ENCODE peak calls at places on chromosome 15, in six cellular contexts. L is spleen, T is suprapubic skin, F is sigmoid colon, O is stomach, D is HCT116. W is an unnamed sample.
A peak's percentile ranks its signal among the peaks of the same experiment; 100 is the strongest.

GRCh38 chr15:58248504-58248842 is 110.3 kb downstream of the AQP9 start:
- DNase-seq in D (no peak), F (peak; percentile 75), L (peak; percentile 81), O (no peak), T (no peak), W (no peak)

GRCh38 chr15:83733206-83733605 is 79.3 kb downstream of the ADAMTSL3 start:
- DNase-seq in L (no peak), D (peak; percentile 32), O (no peak), T (no peak), F (no peak), W (no peak)

GRCh38 chr15:98896002-98896721 is 111.4 kb downstream of the PGPEP1L start:
- DNase-seq in O (no peak), F (no peak), T (no peak), L (no peak), D (no peak), W (no peak)

GRCh38 chr15:61275451-61275850 is 46.3 kb upstream of the RORA start:
- DNase-seq in T (no peak), F (no peak), O (no peak), L (no peak), D (no peak), W (no peak)

GRCh38 chr15:39555885-39556284 is 25.0 kb upstream of the THBS1 start:
- DNase-seq in O (no peak), D (no peak), L (no peak), T (no peak), F (no peak), W (no peak)

GRCh38 chr15:68552773-68553172 is 26.0 kb upstream of the CORO2B start:
- DNase-seq in D (no peak), L (peak; percentile 54), F (no peak), O (no peak), T (no peak), W (no peak)

GRCh38 chr15:60006203-60006782 is 2.2 kb downstream of the FOXB1 start:
- DNase-seq in D (no peak), L (peak; percentile 84), O (no peak), F (no peak), T (no peak), W (no peak)

GRCh38 chr15:25437751-25438600 is 848 bp downstream of the UBE3A start:
- DNase-seq in T (peak; percentile 72), D (peak; percentile 3), L (peak; percentile 93), F (peak; percentile 74), O (peak; percentile 45), W (peak; percentile 32)

GRCh38 chr15:64792282-64792681 is 16.9 kb upstream of the RBPMS2 start:
- DNase-seq in O (no peak), T (no peak), F (no peak), D (no peak), L (no peak), W (no peak)

GRCh38 chr15:63835211-63835568 is 1.4 kb upstream of the HERC1 start:
- DNase-seq in O (no peak), D (no peak), F (no peak), L (no peak), T (no peak), W (no peak)

GRCh38 chr15:47587938-47588817 is 129.1 kb upstream of the SEMA6D start:
- DNase-seq in F (no peak), D (no peak), T (no peak), O (no peak), L (no peak), W (no peak)

GRCh38 chr15:69160976-69161877 is 792 bp downstream of the GLCE start:
- DNase-seq in L (peak; percentile 83), O (peak; percentile 29), D (peak; percentile 16), T (peak; percentile 79), F (peak; percentile 69), W (peak; percentile 21)

GRCh38 chr15:40256642-40257235 is 17.9 kb downstream of the PAK6 start:
- DNase-seq in T (no peak), L (no peak), D (no peak), F (no peak), O (no peak), W (no peak)

GRCh38 chr15:78477295-78477694 is 30.1 kb upstream of the HYKK start:
- DNase-seq in O (no peak), F (no peak), L (no peak), T (no peak), D (no peak), W (no peak)

GRCh38 chr15:73190189-73190601 is 137.9 kb downstream of the NEO1 start:
- DNase-seq in L (no peak), O (no peak), D (no peak), T (no peak), F (no peak), W (no peak)

GRCh38 chr15:90572893-90573292 is 43.2 kb downstream of the CRTC3 start:
- DNase-seq in L (no peak), D (no peak), T (no peak), O (no peak), F (no peak), W (no peak)
- TF ChIP-seq POLR2A in L (no peak), D (no peak), T (no peak), O (no peak), F (no peak), W (no peak)

DNA sequence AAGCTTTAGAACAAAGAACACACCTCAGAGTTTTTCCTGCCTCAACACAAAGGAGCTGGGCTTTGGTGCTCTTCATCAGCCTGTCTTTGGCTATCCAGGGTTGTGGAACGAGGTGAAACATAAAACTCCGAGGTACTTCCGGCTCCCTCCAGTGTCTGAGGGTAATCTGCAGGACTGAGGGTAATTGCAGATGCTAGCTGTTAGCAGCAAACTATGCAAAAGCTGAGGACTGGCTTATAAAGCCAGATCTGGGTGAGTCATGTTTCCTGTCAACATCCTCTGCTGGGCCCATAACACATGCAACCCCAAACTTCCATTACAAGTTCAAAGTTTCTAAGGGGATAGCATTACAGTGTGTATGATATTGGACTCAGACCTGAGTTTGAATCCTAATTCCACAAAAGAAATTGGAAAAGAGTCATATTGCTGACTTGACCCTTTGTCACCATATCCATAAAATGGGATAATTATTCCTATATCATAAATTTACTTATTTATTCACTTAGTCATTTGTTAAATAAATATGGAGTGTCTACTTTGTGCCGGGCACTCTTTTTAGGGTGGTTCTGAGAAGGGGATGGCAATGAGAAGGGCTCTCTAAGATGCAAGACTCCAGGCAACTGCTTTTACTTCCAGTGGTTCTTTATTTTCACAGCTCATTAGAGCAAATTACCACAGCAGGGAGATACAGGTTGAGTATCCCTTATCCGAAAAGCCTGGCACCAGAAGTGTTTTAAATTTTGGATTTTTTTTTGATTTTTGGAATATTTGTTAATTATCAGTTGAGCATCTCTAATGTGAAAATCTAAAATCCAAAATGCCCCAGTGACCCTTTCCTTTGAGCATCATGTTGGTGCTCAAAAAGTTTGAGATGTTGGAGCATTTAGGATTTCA is 9.5 kb upstream of the TRIM69 start:
- DNase-seq in T (no peak), L (no peak), O (peak; percentile 49), F (peak; percentile 73), D (peak; percentile 52), W (no peak)
- TF ChIP-seq POLR2AphosphoS5 in T (peak; percentile 56), L (peak; percentile 99), O (peak; percentile 15), F (peak; percentile 65), D (peak; percentile 93), W (peak; percentile 97)

GRCh38 chr15:89912145-89912673 is 543 bp downstream of the ARPIN start:
- DNase-seq in L (peak; percentile 78), T (peak; percentile 72), F (peak; percentile 77), O (peak; percentile 49), D (no peak), W (no peak)
- TF ChIP-seq POLR2A in L (no peak), T (no peak), F (no peak), O (no peak), D (no peak), W (no peak)

GRCh38 chr15:74958320-74958907 is 1.8 kb upstream of the RPP25 start:
- DNase-seq in O (peak; percentile 81), D (no peak), F (peak; percentile 78), T (peak; percentile 86), L (peak; percentile 80), W (no peak)
- TF ChIP-seq POLR2AphosphoS5 in O (no peak), D (peak; percentile 53), F (peak; percentile 30), T (no peak), L (peak; percentile 11), W (no peak)

GRCh38 chr15:74540761-74541493 is at the start of gene ARID3B:
- DNase-seq in L (peak; percentile 98), F (peak; percentile 99), O (peak; percentile 98), T (peak; percentile 98), D (peak; percentile 95), W (peak; percentile 76)
- TF ChIP-seq POLR2A in L (peak; percentile 45), F (peak; percentile 6), O (no peak), T (no peak), D (peak; percentile 23), W (peak; percentile 90)

GRCh38 chr15:70851889-70852288 is 2.1 kb downstream of the LARP6 start:
- DNase-seq in T (no peak), L (no peak), O (no peak), F (no peak), D (no peak), W (no peak)

GRCh38 chr15:70854669-70854976 is 666 bp upstream of the LARP6 start:
- DNase-seq in F (no peak), T (no peak), O (no peak), L (no peak), D (no peak), W (no peak)

GRCh38 chr15:70853855-70854668 is at the start of gene LARP6:
- DNase-seq in O (peak; percentile 67), L (no peak), F (peak; percentile 73), D (no peak), T (peak; percentile 75), W (peak; percentile 39)

GRCh38 chr15:70852501-70853269 is 1.3 kb downstream of the LARP6 start:
- DNase-seq in D (no peak), O (no peak), F (no peak), T (no peak), L (no peak), W (no peak)

DNA sequence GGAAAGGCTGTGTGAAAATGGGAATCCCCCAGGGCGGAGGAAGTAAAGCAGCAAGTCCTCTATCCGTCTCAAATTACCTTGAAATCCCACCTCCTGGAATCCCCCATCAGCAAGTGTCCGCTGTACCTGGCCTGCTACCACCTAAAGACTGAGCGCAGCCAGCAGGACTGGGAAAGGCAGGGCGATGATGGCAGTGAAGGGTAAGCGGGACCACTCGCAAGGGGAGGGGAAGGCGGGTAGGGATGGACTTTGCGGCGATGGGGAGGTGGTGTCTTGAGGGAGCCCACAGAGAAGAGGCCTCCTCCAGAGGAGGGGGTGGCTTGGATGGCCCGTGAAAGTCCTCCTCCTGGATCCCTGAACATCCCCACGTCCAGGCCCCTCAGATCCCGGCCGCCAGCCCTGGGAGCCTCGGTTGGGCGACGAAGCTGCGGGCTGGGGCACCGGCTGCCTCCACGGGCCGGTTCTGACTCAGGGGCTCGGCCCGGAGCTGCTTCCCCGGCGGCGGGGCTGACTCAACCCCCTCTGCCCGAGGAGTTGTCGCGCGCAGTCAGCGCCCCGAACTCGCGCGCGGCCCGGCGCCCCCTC is 595 bp downstream of the LARP6 start:
- DNase-seq in D (no peak), O (no peak), L (no peak), T (no peak), F (no peak), W (peak; percentile 22)
- TF ChIP-seq POLR2AphosphoS5 in D (no peak), O (no peak), L (no peak), T (no peak), F (no peak), W (peak; percentile 34)

W was measured in GM12891.